ENCODE peak calls at places on chromosomes 4 and X, in nine cellular contexts. W, Q, Z, B, H, M, I, N and X are unnamed samples.

GRCh38 chr4:48223633-48224295 is 45.9 kb downstream of the TEC start:
- DNase-seq in W (no peak), Q (no peak), Z (no peak), B (no peak), H (no peak), M (no peak), I (no peak), N (no peak), X (no peak)

GRCh38 chr4:185535818-185536729 is 767 bp upstream of the PDLIM3 start:
- DNase-seq in W (no peak), Q (no peak), Z (no peak), B (no peak), H (no peak), M (no peak), I (no peak), N (peak), X (peak)

GRCh38 chrX:154437398-154437752 is 421 bp downstream of the GDI1 start:
- DNase-seq in W (no peak), Q (no peak), Z (no peak), B (no peak), H (no peak), M (peak), I (no peak), N (no peak), X (no peak)

GRCh38 chr4:83112239-83112638 is 2.3 kb downstream of the PLAC8 start:
- DNase-seq in W (no peak), Q (no peak), Z (no peak), B (peak), H (no peak), M (no peak), I (no peak), N (no peak), X (no peak)

GRCh38 chrX:74465424-74465823 is 44.1 kb downstream of the SLC16A2 start:
- DNase-seq in W (no peak), Q (no peak), Z (no peak), B (no peak), H (no peak), M (peak), I (no peak), N (no peak), X (no peak)

GRCh38 chr4:132710971-132711370 is 438.1 kb upstream of the PCDH10 start:
- DNase-seq in W (no peak), Q (no peak), Z (no peak), B (no peak), H (no peak), M (no peak), I (no peak), N (no peak), X (no peak)

GRCh38 chrX:35076061-35076460 is 133.5 kb downstream of the FAM47B start:
- DNase-seq in W (no peak), Q (no peak), Z (no peak), B (peak), H (no peak), M (no peak), I (no peak), N (no peak), X (no peak)

GRCh38 chr4:153513596-153513995 is 47.4 kb downstream of the TMEM131L start:
- DNase-seq in W (no peak), Q (no peak), Z (no peak), B (no peak), H (no peak), M (peak), I (no peak), N (no peak), X (no peak)

GRCh38 chr4:11230888-11231287 is 197.8 kb downstream of the HS3ST1 start:
- DNase-seq in W (no peak), Q (no peak), Z (no peak), B (no peak), H (no peak), M (no peak), I (no peak), N (no peak), X (no peak)

GRCh38 chrX:140766024-140766611 is 56.6 kb downstream of the LINC00632 start:
- DNase-seq in W (peak), Q (peak), Z (peak), B (peak), H (peak), M (peak), I (no peak), N (no peak), X (peak)

GRCh38 chrX:30689116-30689515 is 35.9 kb downstream of the GK start:
- DNase-seq in W (no peak), Q (no peak), Z (no peak), B (no peak), H (no peak), M (no peak), I (no peak), N (no peak), X (no peak)

GRCh38 chr4:11615601-11616000 is 186.9 kb upstream of the HS3ST1 start:
- DNase-seq in W (no peak), Q (no peak), Z (no peak), B (no peak), H (no peak), M (no peak), I (no peak), N (no peak), X (no peak)

GRCh38 chr4:86961605-86962295 is 26.9 kb downstream of the AFF1 start:
- DNase-seq in W (peak), Q (peak), Z (no peak), B (peak), H (no peak), M (no peak), I (no peak), N (no peak), X (no peak)

GRCh38 chr4:105607876-105608275 is 55.5 kb downstream of the ARHGEF38 start:
- DNase-seq in W (no peak), Q (no peak), Z (no peak), B (no peak), H (no peak), M (no peak), I (no peak), N (no peak), X (no peak)